ENCODE peak calls at places on chromosome 21, in seven cellular contexts. A is neural progenitor cell, Z is fibroblast of lung, L is PC-3, K is GM23248, R is PC-9, C is IMR-90. G is an unnamed sample.
A peak's percentile ranks its signal among the peaks of the same experiment; 100 is the strongest.

GRCh38 chr21:24829397-24829796 is 777.9 kb downstream of the MRPL39 start:
- DNase-seq in C (no peak), Z (no peak), K (no peak), L (no peak), R (no peak), A (no peak), G (no peak)

GRCh38 chr21:41955516-41955915 is 1.7 kb upstream of the C2CD2 start:
- DNase-seq in C (no peak), R (no peak), Z (no peak), K (no peak), A (no peak), L (no peak), G (peak; percentile 69)

GRCh38 chr21:14454642-14455009 is 71.7 kb upstream of the HSPA13 start:
- DNase-seq in K (no peak), R (no peak), A (no peak), L (no peak), Z (no peak), C (no peak), G (no peak)

GRCh38 chr21:30306821-30307330 is 13.2 kb downstream of the KRTAP26-1 start:
- DNase-seq in K (no peak), Z (no peak), L (no peak), R (no peak), A (no peak), C (no peak), G (no peak)

GRCh38 chr21:42097274-42097673 is 26.2 kb downstream of the UMODL1 start:
- DNase-seq in L (no peak), A (no peak), C (peak; percentile 16), K (peak; percentile 42), R (no peak), Z (no peak), G (no peak)

GRCh38 chr21:43919871-43920801 is 55.1 kb downstream of the AGPAT3 start:
- DNase-seq in C (peak; percentile 40), R (no peak), Z (no peak), L (no peak), K (no peak), A (no peak), G (peak; percentile 57)

GRCh38 chr21:14384453-14384852 is 1.5 kb upstream of the HSPA13 start:
- DNase-seq in C (no peak), L (no peak), Z (no peak), R (no peak), K (no peak), A (no peak), G (no peak)

GRCh38 chr21:42095581-42095980 is 24.5 kb downstream of the UMODL1 start:
- DNase-seq in C (no peak), L (no peak), A (no peak), R (no peak), Z (no peak), K (no peak), G (no peak)

GRCh38 chr21:40422851-40423635 is 423.9 kb downstream of the DSCAM start:
- DNase-seq in C (no peak), Z (no peak), L (no peak), R (no peak), K (no peak), A (no peak), G (no peak)

GRCh38 chr21:43204638-43205037 is 35.8 kb downstream of the CRYAA start:
- DNase-seq in A (no peak), K (no peak), L (no peak), Z (no peak), R (no peak), C (no peak), G (no peak)

GRCh38 chr21:42218836-42219605 is at the start of gene ABCG1:
- DNase-seq in Z (no peak), R (no peak), K (peak; percentile 20), C (peak; percentile 13), L (peak; percentile 42), A (peak; percentile 88), G (peak; percentile 58)

GRCh38 chr21:37877171-37877570 is 39.1 kb downstream of the KCNJ6 start:
- DNase-seq in R (no peak), Z (peak; percentile 42), L (peak; percentile 18), C (peak; percentile 70), A (no peak), K (peak; percentile 32), G (no peak)

GRCh38 chr21:26715878-26716506 is 129.2 kb downstream of the ADAMTS1 start:
- DNase-seq in K (peak; percentile 73), C (peak; percentile 51), Z (peak; percentile 60), R (no peak), L (peak; percentile 80), A (peak; percentile 74), G (peak; percentile 74)

GRCh38 chr21:37082856-37083611 is 10.0 kb downstream of the TTC3 start:
- DNase-seq in A (no peak), Z (no peak), R (no peak), K (no peak), L (no peak), C (no peak), G (no peak)

GRCh38 chr21:41622831-41623548 is 115.0 kb upstream of the TMPRSS2 start:
- DNase-seq in R (no peak), A (no peak), C (peak; percentile 53), Z (no peak), K (peak; percentile 71), L (peak; percentile 51), G (no peak)

GRCh38 chr21:15183712-15184353 is 119.0 kb upstream of the NRIP1 start:
- DNase-seq in C (no peak), A (no peak), Z (no peak), K (no peak), R (no peak), L (no peak), G (no peak)

GRCh38 chr21:41526478-41527087 is 18.6 kb upstream of the TMPRSS2 start:
- DNase-seq in Z (no peak), L (no peak), A (no peak), K (no peak), C (no peak), R (no peak), G (no peak)

GRCh38 chr21:42691901-42692559 is 38.6 kb downstream of the PDE9A start:
- DNase-seq in L (no peak), C (no peak), K (no peak), A (no peak), R (no peak), Z (no peak), G (peak; percentile 25)

GRCh38 chr21:25456672-25457071 is 150.6 kb downstream of the MRPL39 start:
- DNase-seq in Z (peak; percentile 14), K (no peak), C (peak; percentile 7), R (no peak), A (no peak), L (peak; percentile 52), G (peak; percentile 27)

GRCh38 chr21:29640233-29640554 is 299.6 kb downstream of the GRIK1 start:
- DNase-seq in L (no peak), C (no peak), A (no peak), K (no peak), R (no peak), Z (peak; percentile 23), G (no peak)

DNA sequence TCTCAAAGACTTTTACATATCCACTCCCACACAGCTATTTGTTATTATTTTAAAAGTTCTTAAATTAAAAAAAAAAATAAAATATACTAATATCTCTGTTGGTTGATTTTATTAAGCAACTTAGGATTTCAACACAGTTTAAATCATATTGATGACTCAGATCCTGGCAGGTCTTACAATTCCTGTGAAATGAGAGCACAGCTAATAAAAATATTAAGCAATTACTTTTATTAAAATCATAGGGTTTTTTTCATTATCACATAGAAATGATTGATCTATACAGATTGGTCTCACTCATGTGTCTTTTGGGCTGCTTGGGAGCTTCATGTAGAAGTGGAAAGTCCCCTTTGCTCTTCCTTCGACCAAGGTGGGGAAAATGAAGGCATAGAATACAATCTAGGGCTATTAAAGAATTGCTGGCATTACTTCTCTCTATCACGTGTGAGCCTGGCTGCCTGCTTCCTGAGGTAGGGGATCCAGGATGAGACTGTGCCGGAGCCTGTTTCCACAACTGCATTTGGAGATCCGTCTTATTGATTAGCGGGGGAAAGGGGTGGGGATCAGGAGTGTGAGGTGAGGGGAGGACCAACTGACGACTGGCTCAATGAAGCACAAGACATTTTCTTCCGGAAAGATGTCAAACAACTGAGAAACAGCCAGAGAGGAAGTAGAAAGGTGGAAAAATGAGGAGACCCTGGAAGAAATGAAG is 858.0 kb downstream of the USP25 start:
- DNase-seq in Z (peak; percentile 94), L (peak; percentile 59), C (peak; percentile 77), K (peak; percentile 89), A (peak; percentile 12), R (peak; percentile 75), G (no peak)
- H2AFZ ChIP-seq in Z (peak overlapping the region; percentile 7), L (no peak overlapping the region), C (peak overlapping the region; percentile 84), K (peak overlapping the region; percentile 60), A (peak overlapping the region; percentile 83), R (peak overlapping the region; percentile 59), G (peak overlapping the region; percentile 74)

GRCh38 chr21:46567348-46567747 is 37.5 kb downstream of the S100B start:
- DNase-seq in A (no peak), L (no peak), C (no peak), R (no peak), K (no peak), Z (no peak), G (peak; percentile 27)
- H2AFZ ChIP-seq in A (no peak overlapping the region), L (no peak overlapping the region), C (no peak overlapping the region), R (no peak overlapping the region), K (no peak overlapping the region), Z (no peak overlapping the region), G (no peak overlapping the region)

DNA sequence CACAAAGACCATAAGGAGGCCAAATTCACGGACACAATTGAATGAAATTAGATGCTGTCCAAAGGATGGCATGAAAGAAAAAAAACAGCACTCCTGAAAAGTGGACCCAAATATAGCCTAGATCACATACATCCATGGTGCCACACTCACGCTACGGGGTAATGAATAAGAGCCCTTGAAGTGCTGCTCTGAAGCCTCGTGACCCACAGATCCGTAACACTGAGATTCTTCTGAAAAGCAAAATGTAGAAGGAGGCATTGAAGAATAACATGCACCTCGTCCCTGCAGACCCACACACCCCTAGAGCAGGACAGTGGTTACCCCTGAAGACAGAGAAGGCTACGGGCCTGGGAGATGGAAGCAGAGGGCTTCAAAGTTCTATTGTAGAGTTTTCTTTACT is 3.9 kb upstream of the ITGB2 start:
- DNase-seq in C (no peak), Z (no peak), K (no peak), A (no peak), L (no peak), R (no peak), G (no peak)
- H2AFZ ChIP-seq in C (no peak overlapping the region), Z (no peak overlapping the region), K (peak overlapping the region; percentile 46), A (no peak overlapping the region), L (no peak overlapping the region), R (no peak overlapping the region), G (peak overlapping the region; percentile 40)

DNA sequence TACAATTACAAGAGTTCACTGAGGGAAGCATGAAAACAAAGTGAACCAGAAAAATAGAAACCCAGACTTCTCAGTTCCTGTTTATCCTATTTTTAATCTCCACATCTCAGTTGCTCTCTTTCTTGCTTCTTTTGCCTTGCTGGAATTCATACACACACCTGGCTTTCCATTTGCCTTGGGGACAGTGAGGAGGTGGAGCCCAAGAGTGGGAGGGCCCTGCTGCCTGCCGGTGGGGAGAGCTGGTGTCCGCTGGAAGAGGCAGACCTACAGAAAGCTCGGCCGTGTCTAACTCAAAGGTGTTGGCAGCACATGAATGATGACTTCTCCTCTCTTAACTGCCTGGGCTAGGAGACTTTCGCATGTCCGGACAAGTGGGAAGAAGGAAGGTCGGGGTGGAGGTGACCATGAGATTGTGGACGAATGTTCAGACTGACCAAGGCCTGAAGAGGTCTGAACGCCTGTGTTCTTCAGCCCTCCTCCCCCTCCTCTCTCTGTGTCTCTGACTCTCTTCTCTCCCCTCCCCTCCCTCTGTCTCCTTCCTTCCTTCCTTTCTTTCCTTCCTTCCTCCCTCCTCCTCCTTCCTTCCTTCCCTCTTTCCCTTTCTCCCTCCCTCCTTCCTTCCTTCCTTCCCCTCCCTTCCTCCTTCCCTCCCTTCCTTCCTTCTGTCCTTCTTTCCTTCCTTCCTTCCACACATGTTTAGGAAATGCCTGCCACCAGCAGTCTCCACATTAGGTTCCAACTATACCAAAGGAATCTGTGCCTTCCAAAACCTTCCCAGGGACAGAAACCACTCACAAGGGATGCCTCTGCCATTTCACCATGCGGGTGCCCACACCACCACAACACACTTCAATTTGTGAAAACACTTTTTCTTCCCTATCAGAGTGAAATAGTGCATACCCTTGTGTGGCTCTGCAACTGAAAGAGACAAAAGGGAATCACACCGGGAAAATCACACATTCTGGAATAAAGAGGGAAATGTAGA is 157.3 kb upstream of the RUNX1 start:
- DNase-seq in R (no peak), L (no peak), C (peak; percentile 32), K (no peak), A (no peak), Z (no peak), G (no peak)
- H2AFZ ChIP-seq in R (no peak overlapping the region), L (no peak overlapping the region), C (peak overlapping the region; percentile 83), K (peak overlapping the region; percentile 82), A (peak overlapping the region; percentile 60), Z (peak overlapping the region; percentile 49), G (peak overlapping the region; percentile 31)

G was measured in osteoblast.